ENCODE peak calls at places on chromosomes 7 and 10, in eight cellular contexts. H is lower lobe of right lung; S is CD4-positive, alpha-beta memory T cell; B is dorsolateral prefrontal cortex; M is fibroblast of lung; D is right cardiac atrium; U is ovary; L is heart left ventricle. A is an unnamed sample.

GRCh38 chr7:133706016-133706415 is 421.1 kb upstream of the LRGUK start:
- DNase-seq in B (no peak), L (no peak), D (no peak), M (no peak), U (no peak), H (no peak), S (no peak), A (no peak)

GRCh38 chr7:123966936-123967335 is 41.9 kb downstream of the SPAM1 start:
- DNase-seq in M (peak), B (no peak), L (no peak), U (no peak), H (no peak), S (no peak), D (no peak), A (no peak)

GRCh38 chr7:28595081-28595480 is 182.8 kb downstream of the CREB5 start:
- DNase-seq in H (no peak), M (no peak), D (no peak), L (no peak), S (no peak), U (no peak), B (no peak), A (no peak)

GRCh38 chr10:69965919-69966662 is 86.6 kb upstream of the MACROH2A2 start:
- DNase-seq in S (no peak), D (no peak), B (no peak), H (no peak), U (no peak), M (peak), L (no peak), A (no peak)

GRCh38 chr7:42091461-42092229 is 145.4 kb downstream of the GLI3 start:
- DNase-seq in B (no peak), L (no peak), M (peak), U (no peak), S (no peak), H (no peak), D (no peak), A (no peak)

GRCh38 chr10:113053881-113054280 is 103.8 kb downstream of the TCF7L2 start:
- DNase-seq in U (no peak), H (no peak), D (peak), B (no peak), S (no peak), L (peak), M (no peak), A (no peak)

GRCh38 chr7:142916508-142916907 is 17.0 kb downstream of the TRPV5 start:
- DNase-seq in M (no peak), L (no peak), U (no peak), D (no peak), H (no peak), B (no peak), S (no peak), A (no peak)

GRCh38 chr10:77983384-77984341 is 45.7 kb downstream of the POLR3A start:
- DNase-seq in D (no peak), U (no peak), H (no peak), B (no peak), L (no peak), S (no peak), M (peak), A (no peak)

GRCh38 chr10:36717118-36717517 is 408.3 kb upstream of the ANKRD30A start:
- DNase-seq in S (no peak), H (no peak), D (no peak), M (no peak), U (no peak), L (no peak), B (no peak), A (no peak)

GRCh38 chr7:48964074-48964473 is 39.7 kb downstream of the CDC14C start:
- DNase-seq in M (peak), L (no peak), D (no peak), H (no peak), B (no peak), S (no peak), U (no peak), A (no peak)

GRCh38 chr7:28405662-28406061 is 6.7 kb upstream of the CREB5 start:
- DNase-seq in D (peak), L (peak), U (peak), H (no peak), B (no peak), M (peak), S (no peak), A (no peak)

GRCh38 chr10:102133373-102134195 is 744 bp downstream of the PPRC1 start:
- DNase-seq in M (peak), L (peak), S (peak), D (peak), H (peak), B (peak), U (peak), A (peak)

GRCh38 chr7:55307123-55307916 is 57.8 kb upstream of the LANCL2 start:
- DNase-seq in D (no peak), B (no peak), L (no peak), S (no peak), U (no peak), M (no peak), H (no peak), A (no peak)

GRCh38 chr10:33066558-33067236 is 108.7 kb upstream of the ITGB1 start:
- DNase-seq in U (no peak), M (peak), S (no peak), L (no peak), D (peak), H (no peak), B (no peak), A (no peak)

GRCh38 chr10:75400769-75401568 is 595 bp downstream of the ZNF503 start:
- DNase-seq in D (peak), U (peak), L (peak), M (peak), S (no peak), B (no peak), H (peak), A (peak)

GRCh38 chr7:1893025-1893424 is 222.9 kb downstream of the ELFN1 start:
- DNase-seq in L (no peak), H (no peak), S (no peak), D (no peak), U (no peak), B (no peak), M (no peak), A (no peak)

GRCh38 chr10:113132651-113133088 is 182.6 kb downstream of the TCF7L2 start:
- DNase-seq in B (no peak), D (no peak), M (peak), H (no peak), L (no peak), U (no peak), S (no peak), A (no peak)

GRCh38 chr10:51951601-51952000 is 252.2 kb upstream of the CSTF2T start:
- DNase-seq in D (no peak), M (no peak), B (no peak), L (no peak), U (no peak), H (no peak), S (no peak), A (no peak)

GRCh38 chr7:135449467-135449866 is 60.4 kb downstream of the CNOT4 start:
- DNase-seq in L (no peak), S (no peak), B (no peak), D (no peak), H (no peak), U (no peak), M (no peak), A (no peak)
- H3K4me3 ChIP-seq in L (no peak), S (no peak), B (no peak), D (no peak), H (no peak), U (no peak), M (no peak), A (no peak)

GRCh38 chr10:125848857-125849256 is 25.5 kb downstream of the BCCIP start:
- DNase-seq in U (no peak), D (no peak), L (no peak), S (no peak), M (no peak), H (no peak), B (no peak), A (no peak)
- H3K27ac ChIP-seq in U (no peak), D (no peak), L (no peak), S (no peak), M (no peak), H (no peak), B (no peak), A (no peak)

GRCh38 chr7:150799741-150800575 is at the start of gene TMEM176B:
- DNase-seq in M (no peak), H (no peak), D (peak), B (no peak), L (peak), S (no peak), U (peak), A (no peak)
- H3K4me3 ChIP-seq in M (no peak), H (peak), D (peak), B (peak), L (peak), S (peak), U (peak), A (peak)

GRCh38 chr7:157126921-157127320 is 11.8 kb upstream of the UBE3C start:
- DNase-seq in H (no peak), B (no peak), S (no peak), U (no peak), L (no peak), M (no peak), D (no peak), A (no peak)
- H3K27ac ChIP-seq in H (no peak), B (no peak), S (no peak), U (no peak), L (no peak), M (no peak), D (no peak), A (no peak)